ENCODE peak calls at places on chromosomes 3 and 15, in eight cellular contexts. One of them, this sample, is unnamed.

GRCh38 chr3:194738254-194739093 is 52.8 kb downstream of the FAM43A start:
- DNase-seq in stimulated activated naive CD8-positive, alpha-beta T cell treated with anti-CD3 and anti-CD28 coated beads, Interleukin-15, Interleukin-2, amounts not matched to agents 100 U/mL and 50 U/mL, for 24 hours: no peak
- DNase-seq in H7: no peak
- DNase-seq in HFF-Myc: no peak
- DNase-seq in NCI-H460: no peak
- DNase-seq in astrocyte of the hippocampus: peak; percentile 68
- DNase-seq in stimulated activated CD4-positive, alpha-beta T cell treated with anti-CD3 and anti-CD28 coated beads, TNF-alpha, amount 100 ng/mL, for 4 hours: no peak
- DNase-seq in Right ventricle myocardium superior: peak; percentile 83
- DNase-seq in this sample: no peak

GRCh38 chr3:135240426-135240825 is 445.4 kb downstream of the EPHB1 start:
- DNase-seq in H7: peak; percentile 63
- DNase-seq in NCI-H460: no peak
- DNase-seq in stimulated activated naive CD8-positive, alpha-beta T cell treated with anti-CD3 and anti-CD28 coated beads, Interleukin-15, Interleukin-2, amounts not matched to agents 100 U/mL and 50 U/mL, for 24 hours: no peak
- DNase-seq in Right ventricle myocardium superior: no peak
- DNase-seq in HFF-Myc: no peak
- DNase-seq in stimulated activated CD4-positive, alpha-beta T cell treated with anti-CD3 and anti-CD28 coated beads, TNF-alpha, amount 100 ng/mL, for 4 hours: no peak
- DNase-seq in astrocyte of the hippocampus: no peak
- DNase-seq in this sample: no peak

GRCh38 chr15:73352082-73352481 is 16.7 kb downstream of the HCN4 start:
- DNase-seq in HFF-Myc: no peak
- DNase-seq in H7: no peak
- DNase-seq in Right ventricle myocardium superior: peak; percentile 75
- DNase-seq in stimulated activated naive CD8-positive, alpha-beta T cell treated with anti-CD3 and anti-CD28 coated beads, Interleukin-15, Interleukin-2, amounts not matched to agents 100 U/mL and 50 U/mL, for 24 hours: no peak
- DNase-seq in stimulated activated CD4-positive, alpha-beta T cell treated with anti-CD3 and anti-CD28 coated beads, TNF-alpha, amount 100 ng/mL, for 4 hours: no peak
- DNase-seq in NCI-H460: no peak
- DNase-seq in astrocyte of the hippocampus: peak; percentile 64
- DNase-seq in this sample: no peak

GRCh38 chr3:23539185-23539584 is 266.6 kb upstream of the UBE2E1 start:
- DNase-seq in Right ventricle myocardium superior: no peak
- DNase-seq in H7: no peak
- DNase-seq in stimulated activated CD4-positive, alpha-beta T cell treated with anti-CD3 and anti-CD28 coated beads, TNF-alpha, amount 100 ng/mL, for 4 hours: no peak
- DNase-seq in astrocyte of the hippocampus: no peak
- DNase-seq in HFF-Myc: no peak
- DNase-seq in NCI-H460: no peak
- DNase-seq in stimulated activated naive CD8-positive, alpha-beta T cell treated with anti-CD3 and anti-CD28 coated beads, Interleukin-15, Interleukin-2, amounts not matched to agents 100 U/mL and 50 U/mL, for 24 hours: no peak
- DNase-seq in this sample: no peak

GRCh38 chr3:72446406-72447058 is 401.7 kb downstream of the SHQ1 start:
- DNase-seq in NCI-H460: peak; percentile 6
- DNase-seq in HFF-Myc: peak; percentile 10
- DNase-seq in stimulated activated naive CD8-positive, alpha-beta T cell treated with anti-CD3 and anti-CD28 coated beads, Interleukin-15, Interleukin-2, amounts not matched to agents 100 U/mL and 50 U/mL, for 24 hours: no peak
- DNase-seq in astrocyte of the hippocampus: no peak
- DNase-seq in stimulated activated CD4-positive, alpha-beta T cell treated with anti-CD3 and anti-CD28 coated beads, TNF-alpha, amount 100 ng/mL, for 4 hours: no peak
- DNase-seq in Right ventricle myocardium superior: no peak
- DNase-seq in H7: no peak
- DNase-seq in this sample: peak; percentile 17

GRCh38 chr15:48395532-48396011 is 64.3 kb downstream of the DUT start:
- DNase-seq in H7: no peak
- DNase-seq in HFF-Myc: no peak
- DNase-seq in stimulated activated CD4-positive, alpha-beta T cell treated with anti-CD3 and anti-CD28 coated beads, TNF-alpha, amount 100 ng/mL, for 4 hours: no peak
- DNase-seq in Right ventricle myocardium superior: peak; percentile 90
- DNase-seq in NCI-H460: no peak
- DNase-seq in astrocyte of the hippocampus: peak; percentile 48
- DNase-seq in stimulated activated naive CD8-positive, alpha-beta T cell treated with anti-CD3 and anti-CD28 coated beads, Interleukin-15, Interleukin-2, amounts not matched to agents 100 U/mL and 50 U/mL, for 24 hours: no peak
- DNase-seq in this sample: no peak

GRCh38 chr15:27844018-27844666 is 255.0 kb downstream of the OCA2 start:
- DNase-seq in Right ventricle myocardium superior: no peak
- DNase-seq in stimulated activated CD4-positive, alpha-beta T cell treated with anti-CD3 and anti-CD28 coated beads, TNF-alpha, amount 100 ng/mL, for 4 hours: no peak
- DNase-seq in HFF-Myc: no peak
- DNase-seq in H7: no peak
- DNase-seq in NCI-H460: peak; percentile 52
- DNase-seq in astrocyte of the hippocampus: peak; percentile 77
- DNase-seq in stimulated activated naive CD8-positive, alpha-beta T cell treated with anti-CD3 and anti-CD28 coated beads, Interleukin-15, Interleukin-2, amounts not matched to agents 100 U/mL and 50 U/mL, for 24 hours: no peak
- DNase-seq in this sample: no peak

GRCh38 chr3:52112056-52112455 is 42.2 kb downstream of the POC1A start:
- DNase-seq in stimulated activated naive CD8-positive, alpha-beta T cell treated with anti-CD3 and anti-CD28 coated beads, Interleukin-15, Interleukin-2, amounts not matched to agents 100 U/mL and 50 U/mL, for 24 hours: no peak
- DNase-seq in H7: no peak
- DNase-seq in NCI-H460: no peak
- DNase-seq in astrocyte of the hippocampus: no peak
- DNase-seq in stimulated activated CD4-positive, alpha-beta T cell treated with anti-CD3 and anti-CD28 coated beads, TNF-alpha, amount 100 ng/mL, for 4 hours: no peak
- DNase-seq in HFF-Myc: no peak
- DNase-seq in Right ventricle myocardium superior: peak; percentile 3
- DNase-seq in this sample: no peak

GRCh38 chr3:124859025-124859424 is 28.1 kb downstream of the ITGB5 start:
- DNase-seq in HFF-Myc: no peak
- DNase-seq in astrocyte of the hippocampus: peak; percentile 78
- DNase-seq in NCI-H460: no peak
- DNase-seq in H7: peak; percentile 41
- DNase-seq in Right ventricle myocardium superior: no peak
- DNase-seq in stimulated activated naive CD8-positive, alpha-beta T cell treated with anti-CD3 and anti-CD28 coated beads, Interleukin-15, Interleukin-2, amounts not matched to agents 100 U/mL and 50 U/mL, for 24 hours: no peak
- DNase-seq in stimulated activated CD4-positive, alpha-beta T cell treated with anti-CD3 and anti-CD28 coated beads, TNF-alpha, amount 100 ng/mL, for 4 hours: no peak
- DNase-seq in this sample: no peak

GRCh38 chr15:49986326-49986725 is 132.7 kb downstream of the ATP8B4 start:
- DNase-seq in NCI-H460: no peak
- DNase-seq in HFF-Myc: no peak
- DNase-seq in H7: no peak
- DNase-seq in stimulated activated CD4-positive, alpha-beta T cell treated with anti-CD3 and anti-CD28 coated beads, TNF-alpha, amount 100 ng/mL, for 4 hours: no peak
- DNase-seq in stimulated activated naive CD8-positive, alpha-beta T cell treated with anti-CD3 and anti-CD28 coated beads, Interleukin-15, Interleukin-2, amounts not matched to agents 100 U/mL and 50 U/mL, for 24 hours: no peak
- DNase-seq in Right ventricle myocardium superior: no peak
- DNase-seq in astrocyte of the hippocampus: no peak
- DNase-seq in this sample: no peak

GRCh38 chr15:74141591-74141990 is 11.2 kb downstream of the ISLR2 start:
- DNase-seq in NCI-H460: no peak
- DNase-seq in HFF-Myc: no peak
- DNase-seq in H7: no peak
- DNase-seq in Right ventricle myocardium superior: no peak
- DNase-seq in stimulated activated CD4-positive, alpha-beta T cell treated with anti-CD3 and anti-CD28 coated beads, TNF-alpha, amount 100 ng/mL, for 4 hours: no peak
- DNase-seq in astrocyte of the hippocampus: no peak
- DNase-seq in stimulated activated naive CD8-positive, alpha-beta T cell treated with anti-CD3 and anti-CD28 coated beads, Interleukin-15, Interleukin-2, amounts not matched to agents 100 U/mL and 50 U/mL, for 24 hours: no peak
- DNase-seq in this sample: no peak

GRCh38 chr3:20811631-20812030 is 625.6 kb upstream of the SGO1 start:
- DNase-seq in astrocyte of the hippocampus: no peak
- DNase-seq in H7: no peak
- DNase-seq in stimulated activated naive CD8-positive, alpha-beta T cell treated with anti-CD3 and anti-CD28 coated beads, Interleukin-15, Interleukin-2, amounts not matched to agents 100 U/mL and 50 U/mL, for 24 hours: no peak
- DNase-seq in Right ventricle myocardium superior: no peak
- DNase-seq in HFF-Myc: no peak
- DNase-seq in NCI-H460: no peak
- DNase-seq in stimulated activated CD4-positive, alpha-beta T cell treated with anti-CD3 and anti-CD28 coated beads, TNF-alpha, amount 100 ng/mL, for 4 hours: no peak
- DNase-seq in this sample: no peak

GRCh38 chr3:84891851-84892250 is 66.9 kb upstream of the CADM2 start:
- DNase-seq in stimulated activated naive CD8-positive, alpha-beta T cell treated with anti-CD3 and anti-CD28 coated beads, Interleukin-15, Interleukin-2, amounts not matched to agents 100 U/mL and 50 U/mL, for 24 hours: no peak
- DNase-seq in astrocyte of the hippocampus: no peak
- DNase-seq in stimulated activated CD4-positive, alpha-beta T cell treated with anti-CD3 and anti-CD28 coated beads, TNF-alpha, amount 100 ng/mL, for 4 hours: no peak
- DNase-seq in NCI-H460: no peak
- DNase-seq in H7: no peak
- DNase-seq in HFF-Myc: no peak
- DNase-seq in Right ventricle myocardium superior: no peak
- DNase-seq in this sample: no peak

GRCh38 chr3:185561374-185561943 is 9.1 kb upstream of the LIPH start:
- DNase-seq in Right ventricle myocardium superior: peak; percentile 66
- DNase-seq in H7: no peak
- DNase-seq in stimulated activated naive CD8-positive, alpha-beta T cell treated with anti-CD3 and anti-CD28 coated beads, Interleukin-15, Interleukin-2, amounts not matched to agents 100 U/mL and 50 U/mL, for 24 hours: no peak
- DNase-seq in astrocyte of the hippocampus: no peak
- DNase-seq in NCI-H460: no peak
- DNase-seq in stimulated activated CD4-positive, alpha-beta T cell treated with anti-CD3 and anti-CD28 coated beads, TNF-alpha, amount 100 ng/mL, for 4 hours: no peak
- DNase-seq in HFF-Myc: no peak
- DNase-seq in this sample: no peak

GRCh38 chr3:186254676-186255665 is 107.1 kb downstream of the DGKG start:
- DNase-seq in Right ventricle myocardium superior: no peak
- DNase-seq in stimulated activated CD4-positive, alpha-beta T cell treated with anti-CD3 and anti-CD28 coated beads, TNF-alpha, amount 100 ng/mL, for 4 hours: no peak
- DNase-seq in H7: no peak
- DNase-seq in HFF-Myc: no peak
- DNase-seq in astrocyte of the hippocampus: no peak
- DNase-seq in NCI-H460: no peak
- DNase-seq in stimulated activated naive CD8-positive, alpha-beta T cell treated with anti-CD3 and anti-CD28 coated beads, Interleukin-15, Interleukin-2, amounts not matched to agents 100 U/mL and 50 U/mL, for 24 hours: peak; percentile 43
- DNase-seq in this sample: no peak

GRCh38 chr3:48088056-48088748 is 72.0 kb upstream of the MAP4 start:
- DNase-seq in H7: peak; percentile 61
- DNase-seq in stimulated activated naive CD8-positive, alpha-beta T cell treated with anti-CD3 and anti-CD28 coated beads, Interleukin-15, Interleukin-2, amounts not matched to agents 100 U/mL and 50 U/mL, for 24 hours: no peak
- DNase-seq in astrocyte of the hippocampus: peak; percentile 66
- DNase-seq in Right ventricle myocardium superior: no peak
- DNase-seq in stimulated activated CD4-positive, alpha-beta T cell treated with anti-CD3 and anti-CD28 coated beads, TNF-alpha, amount 100 ng/mL, for 4 hours: peak; percentile 0
- DNase-seq in NCI-H460: no peak
- DNase-seq in HFF-Myc: no peak
- DNase-seq in this sample: no peak

GRCh38 chr15:79292011-79292410 is 9.5 kb downstream of the ANKRD34C start:
- DNase-seq in NCI-H460: no peak
- DNase-seq in Right ventricle myocardium superior: no peak
- DNase-seq in stimulated activated CD4-positive, alpha-beta T cell treated with anti-CD3 and anti-CD28 coated beads, TNF-alpha, amount 100 ng/mL, for 4 hours: no peak
- DNase-seq in H7: no peak
- DNase-seq in stimulated activated naive CD8-positive, alpha-beta T cell treated with anti-CD3 and anti-CD28 coated beads, Interleukin-15, Interleukin-2, amounts not matched to agents 100 U/mL and 50 U/mL, for 24 hours: no peak
- DNase-seq in HFF-Myc: no peak
- DNase-seq in astrocyte of the hippocampus: no peak
- DNase-seq in this sample: no peak

GRCh38 chr15:72961326-72961725 is 90.9 kb upstream of the NEO1 start:
- DNase-seq in stimulated activated naive CD8-positive, alpha-beta T cell treated with anti-CD3 and anti-CD28 coated beads, Interleukin-15, Interleukin-2, amounts not matched to agents 100 U/mL and 50 U/mL, for 24 hours: no peak
- DNase-seq in astrocyte of the hippocampus: no peak
- DNase-seq in HFF-Myc: no peak
- DNase-seq in stimulated activated CD4-positive, alpha-beta T cell treated with anti-CD3 and anti-CD28 coated beads, TNF-alpha, amount 100 ng/mL, for 4 hours: no peak
- DNase-seq in Right ventricle myocardium superior: no peak
- DNase-seq in H7: no peak
- DNase-seq in NCI-H460: no peak
- DNase-seq in this sample: no peak

GRCh38 chr15:31732695-31733094 is 297.6 kb upstream of the CHRNA7 start:
- DNase-seq in H7: no peak
- DNase-seq in astrocyte of the hippocampus: peak; percentile 14
- DNase-seq in stimulated activated CD4-positive, alpha-beta T cell treated with anti-CD3 and anti-CD28 coated beads, TNF-alpha, amount 100 ng/mL, for 4 hours: no peak
- DNase-seq in Right ventricle myocardium superior: no peak
- DNase-seq in stimulated activated naive CD8-positive, alpha-beta T cell treated with anti-CD3 and anti-CD28 coated beads, Interleukin-15, Interleukin-2, amounts not matched to agents 100 U/mL and 50 U/mL, for 24 hours: no peak
- DNase-seq in NCI-H460: no peak
- DNase-seq in HFF-Myc: no peak
- DNase-seq in this sample: no peak

This sample was measured in stimulated activated CD8-positive, alpha-beta memory T cell treated with anti-CD3 and anti-CD28 coated beads, Interleukin-12 subunit alpha, Interleukin-12 subunit beta, amount 100 ng/mL, for 1 hour.